ENCODE peak calls at places on chromosomes 7 and 10, in six cellular contexts. I is WTC11; J is NCI-H1105; N is MM.1S; S is stimulated activated CD8-positive, alpha-beta memory T cell treated with anti-CD3 and anti-CD28 coated beads, Interleukin-12 subunit alpha, Interleukin-12 subunit beta, amount 100 ng/mL, for 1 hour; G is GM12891. A is an unnamed sample.

GRCh38 chr7:128921866-128922440 is 11.4 kb upstream of the KCP start:
- DNase-seq in N (no peak), I (no peak), J (no peak), G (no peak), S (no peak), A (peak; percentile 24)

GRCh38 chr7:87234949-87235348 is 15.4 kb upstream of the TMEM243 start:
- DNase-seq in N (no peak), I (no peak), J (no peak), G (no peak), S (no peak), A (no peak)

GRCh38 chr7:140085447-140085846 is 22.7 kb upstream of the PARP12 start:
- DNase-seq in I (no peak), N (no peak), G (no peak), S (no peak), J (no peak), A (no peak)

GRCh38 chr7:24963218-24963617 is 16.8 kb downstream of the OSBPL3 start:
- DNase-seq in S (no peak), G (no peak), N (peak; percentile 93), I (no peak), J (no peak), A (peak; percentile 42)

GRCh38 chr7:70040971-70041766 is 442.9 kb downstream of the AUTS2 start:
- DNase-seq in S (no peak), G (no peak), N (no peak), I (no peak), J (no peak), A (no peak)

GRCh38 chr7:99562114-99562784 is 3.8 kb downstream of the ZNF655 start:
- DNase-seq in I (no peak), N (no peak), S (no peak), J (no peak), G (no peak), A (no peak)

GRCh38 chr7:110291430-110291829 is 799.5 kb upstream of the LRRN3 start:
- DNase-seq in S (no peak), N (no peak), I (no peak), G (no peak), J (no peak), A (no peak)

GRCh38 chr7:19982841-19983835 is 209.7 kb upstream of the TMEM196 start:
- DNase-seq in J (no peak), G (no peak), S (no peak), I (peak; percentile 74), N (peak; percentile 50), A (no peak)

GRCh38 chr7:35695987-35696386 is 1.1 kb upstream of the HERPUD2 start:
- DNase-seq in I (no peak), N (no peak), S (no peak), G (no peak), J (no peak), A (no peak)

GRCh38 chr10:97254694-97255093 is 37.7 kb downstream of the ARHGAP19 start:
- DNase-seq in I (no peak), J (no peak), G (no peak), S (no peak), N (no peak), A (no peak)

GRCh38 chr7:27053153-27053552 is 42.6 kb downstream of the HOXA1 start:
- DNase-seq in I (no peak), N (no peak), J (no peak), S (no peak), G (no peak), A (no peak)

GRCh38 chr7:131848033-131848432 is 291.6 kb upstream of the PODXL start:
- DNase-seq in G (no peak), I (no peak), J (no peak), N (no peak), S (no peak), A (no peak)

GRCh38 chr10:19817251-19818046 is 1.2 kb downstream of the PLXDC2 start:
- DNase-seq in J (no peak), I (peak; percentile 76), S (no peak), G (no peak), N (peak; percentile 24), A (peak; percentile 58)

GRCh38 chr7:155815332-155816191 is 3.3 kb upstream of the SHH start:
- DNase-seq in G (peak; percentile 91), J (no peak), S (peak; percentile 28), I (peak; percentile 90), N (peak; percentile 72), A (peak; percentile 85)

GRCh38 chr7:48244902-48245301 is 73.6 kb downstream of the ABCA13 start:
- DNase-seq in G (no peak), J (no peak), N (no peak), S (no peak), I (no peak), A (no peak)

GRCh38 chr7:129136887-129137647 is 7.4 kb upstream of the TSPAN33 start:
- DNase-seq in I (no peak), S (no peak), N (no peak), G (no peak), J (no peak), A (no peak)

GRCh38 chr10:100636848-100637553 is 101.3 kb downstream of the HIF1AN start:
- DNase-seq in J (no peak), G (no peak), N (no peak), S (no peak), I (no peak), A (no peak)

GRCh38 chr10:82190432-82191260 is 315.7 kb downstream of the NRG3 start:
- DNase-seq in J (no peak), I (no peak), G (no peak), S (no peak), N (no peak), A (no peak)

A was measured in mucosa of descending colon.